ENCODE peak calls at places on chromosomes 11 and 22, in ten cellular contexts. A is stimulated activated effector memory CD8-positive, alpha-beta T cell treated with anti-CD3 and anti-CD28 coated beads, Interleukin-12 subunit alpha, Interleukin-12 subunit beta, amount 100 ng/mL, for 72 hours; X is neural progenitor cell; P is naive thymus-derived CD8-positive, alpha-beta T cell; R is NCI-H2081; S is HFFc6; T is iPS-NIHi11; I is NCI-H1092 treated with DMSO at 0.1 percent for 48 hours; N is activated T-helper 9 cell treated with anti-CD3 and anti-CD28 coated beads, Interleukin-2, amount 50 U/mL, for 16 hours; Z is cardiac muscle cell. M is an unnamed sample.
A peak's percentile ranks its signal among the peaks of the same experiment; 100 is the strongest.

GRCh38 chr11:70398834-70399680 is 728 bp downstream of the CTTN start:
- DNase-seq in Z (peak; percentile 12), X (no peak), T (no peak), A (no peak), S (no peak), I (no peak), P (no peak), N (no peak), R (no peak), M (no peak)

GRCh38 chr22:37416806-37417205 is 10.5 kb downstream of the ELFN2 start:
- DNase-seq in N (no peak), Z (peak; percentile 28), R (no peak), A (no peak), I (peak; percentile 32), P (peak; percentile 53), X (peak; percentile 77), S (no peak), T (no peak), M (no peak)

GRCh38 chr22:43917523-43917922 is 6.1 kb upstream of the PNPLA3 start:
- DNase-seq in S (no peak), T (no peak), Z (no peak), P (no peak), N (no peak), R (no peak), I (no peak), A (no peak), X (no peak), M (no peak)

GRCh38 chr11:78708388-78708787 is 133.7 kb upstream of the NARS2 start:
- DNase-seq in I (no peak), P (no peak), N (no peak), R (no peak), X (no peak), A (no peak), S (peak; percentile 45), T (no peak), Z (no peak), M (no peak)

GRCh38 chr22:41925783-41926460 is 684 bp downstream of the TNFRSF13C start:
- DNase-seq in S (no peak), A (peak; percentile 83), R (peak; percentile 30), I (no peak), P (peak; percentile 70), Z (peak; percentile 71), X (peak; percentile 87), T (peak; percentile 88), N (peak; percentile 74), M (no peak)

GRCh38 chr11:128422576-128423370 is 164.6 kb downstream of the ETS1 start:
- DNase-seq in I (peak; percentile 89), X (peak; percentile 13), A (peak; percentile 74), S (no peak), R (peak; percentile 90), N (peak; percentile 84), Z (no peak), P (peak; percentile 77), T (no peak), M (no peak)

GRCh38 chr11:36010010-36010740 is 66.3 kb downstream of the LDLRAD3 start:
- DNase-seq in N (no peak), I (peak; percentile 54), Z (no peak), R (peak; percentile 54), P (no peak), A (no peak), X (no peak), S (peak; percentile 21), T (no peak), M (no peak)

GRCh38 chr22:39994566-39995345 is at the start of gene FAM83F:
- DNase-seq in N (peak; percentile 28), S (no peak), R (peak; percentile 43), I (no peak), Z (no peak), X (peak; percentile 78), T (peak; percentile 99), A (peak; percentile 18), P (no peak), M (no peak)

GRCh38 chr11:68709064-68709463 is 24.7 kb downstream of the GAL start:
- DNase-seq in T (no peak), S (no peak), N (no peak), Z (no peak), P (no peak), R (no peak), A (no peak), I (no peak), X (no peak), M (no peak)

GRCh38 chr11:62504158-62504973 is 42.2 kb downstream of the AHNAK start:
- DNase-seq in S (no peak), X (peak; percentile 33), N (no peak), T (peak; percentile 61), Z (peak; percentile 79), A (no peak), I (no peak), R (no peak), P (no peak), M (no peak)

M was measured in foreskin melanocyte.